ENCODE peak calls at places on chromosomes 5 and 9, in six cellular contexts. D is breast epithelium; B is uterus; K is glutamatergic neuron; O is stimulated activated CD8-positive, alpha-beta memory T cell treated with anti-CD3 and anti-CD28 coated beads, Interleukin-4, amount 100 ng/mL, for 1 hour; V is Peyer's patch. P is an unnamed sample.

GRCh38 chr9:96680812-96681499 is 25.8 kb upstream of the PRXL2C start:
- DNase-seq in O (no peak), D (no peak), B (no peak), V (no peak), K (no peak), P (no peak)

GRCh38 chr5:154757647-154758406 is 2.6 kb downstream of the LARP1 start:
- DNase-seq in D (no peak), B (no peak), K (no peak), V (no peak), O (no peak), P (no peak)

GRCh38 chr9:78035369-78035993 is 3.9 kb upstream of the GNAQ start:
- DNase-seq in B (peak; percentile 57), V (no peak), O (no peak), D (no peak), K (peak; percentile 30), P (peak; percentile 80)

GRCh38 chr5:2166979-2167377 is 284.3 kb upstream of the IRX4 start:
- DNase-seq in O (no peak), K (no peak), V (no peak), D (no peak), B (no peak), P (no peak)

GRCh38 chr9:4335631-4336030 is 35.8 kb upstream of the GLIS3 start:
- DNase-seq in K (no peak), D (no peak), V (no peak), O (no peak), B (no peak), P (no peak)

GRCh38 chr9:125732562-125732961 is 14.6 kb upstream of the PBX3 start:
- DNase-seq in K (no peak), B (no peak), D (no peak), O (no peak), V (no peak), P (no peak)

GRCh38 chr9:107239474-107239873 is 43.6 kb upstream of the RAD23B start:
- DNase-seq in V (no peak), O (no peak), D (no peak), K (no peak), B (no peak), P (no peak)

GRCh38 chr5:159695741-159696294 is 220.5 kb upstream of the ADRA1B start:
- DNase-seq in V (no peak), K (no peak), D (no peak), B (no peak), O (no peak), P (no peak)

GRCh38 chr9:109228093-109228642 is 61.1 kb upstream of the FRRS1L start:
- DNase-seq in B (no peak), O (no peak), K (no peak), V (no peak), D (no peak), P (no peak)